ENCODE peak calls at places on chromosomes 7 and 10, in four cellular contexts. One of them, this sample, is unnamed.

GRCh38 chr7:15764986-15765385 is 78.5 kb upstream of the MEOX2 start:
- DNase-seq in HepG2: no peak
- DNase-seq in HCT116: no peak
- DNase-seq in SK-N-SH: no peak
- DNase-seq in this sample: no peak

GRCh38 chr7:43148161-43148731 is 35.8 kb downstream of the HECW1 start:
- DNase-seq in HepG2: no peak
- DNase-seq in HCT116: no peak
- DNase-seq in SK-N-SH: no peak
- DNase-seq in this sample: no peak

GRCh38 chr10:132162021-132162531 is 24.7 kb upstream of the DPYSL4 start:
- DNase-seq in HepG2: no peak
- DNase-seq in HCT116: no peak
- DNase-seq in SK-N-SH: no peak
- DNase-seq in this sample: no peak

GRCh38 chr10:18233775-18234174 is 93.6 kb downstream of the CACNB2 start:
- DNase-seq in HepG2: no peak
- DNase-seq in HCT116: no peak
- DNase-seq in SK-N-SH: peak
- DNase-seq in this sample: no peak

GRCh38 chr7:99551329-99551728 is 585 bp downstream of the FAM200A start:
- DNase-seq in HepG2: no peak
- DNase-seq in HCT116: no peak
- DNase-seq in SK-N-SH: peak
- DNase-seq in this sample: no peak

GRCh38 chr10:4662576-4663161 is 163.3 kb upstream of the AKR1E2 start:
- DNase-seq in HepG2: no peak
- DNase-seq in HCT116: no peak
- DNase-seq in SK-N-SH: no peak
- DNase-seq in this sample: no peak

GRCh38 chr10:116688241-116688711 is 54.1 kb downstream of the HSPA12A start:
- DNase-seq in HepG2: no peak
- DNase-seq in HCT116: no peak
- DNase-seq in SK-N-SH: no peak
- DNase-seq in this sample: no peak

GRCh38 chr7:5699951-5700384 is 81.5 kb downstream of the RNF216 start:
- DNase-seq in HepG2: no peak
- DNase-seq in HCT116: no peak
- DNase-seq in SK-N-SH: no peak
- DNase-seq in this sample: no peak

GRCh38 chr10:101565936-101566332 is 22.1 kb downstream of the POLL start:
- DNase-seq in HepG2: no peak
- DNase-seq in HCT116: no peak
- DNase-seq in SK-N-SH: no peak
- DNase-seq in this sample: no peak

GRCh38 chr7:149885191-149886017 is 11.6 kb downstream of the ATP6V0E2 start:
- DNase-seq in HepG2: peak
- DNase-seq in HCT116: no peak
- DNase-seq in SK-N-SH: no peak
- DNase-seq in this sample: no peak

GRCh38 chr7:132790104-132790503 is 213.8 kb upstream of the PLXNA4 start:
- DNase-seq in HepG2: no peak
- DNase-seq in HCT116: no peak
- DNase-seq in SK-N-SH: no peak
- DNase-seq in this sample: no peak

GRCh38 chr10:11949152-11949551 is 93.5 kb downstream of the UPF2 start:
- DNase-seq in HepG2: no peak
- DNase-seq in HCT116: no peak
- DNase-seq in SK-N-SH: no peak
- DNase-seq in this sample: no peak

GRCh38 chr7:32535303-32535702 is 40.0 kb downstream of the AVL9 start:
- DNase-seq in HepG2: no peak
- DNase-seq in HCT116: no peak
- DNase-seq in SK-N-SH: no peak
- DNase-seq in this sample: no peak

GRCh38 chr10:938954-939678 is 7.6 kb upstream of the LARP4B start:
- DNase-seq in HepG2: no peak
- DNase-seq in HCT116: no peak
- DNase-seq in SK-N-SH: no peak
- DNase-seq in this sample: no peak

GRCh38 chr7:130365511-130366441 is 14.5 kb upstream of the CPA1 start:
- DNase-seq in HepG2: no peak
- DNase-seq in HCT116: no peak
- DNase-seq in SK-N-SH: peak
- DNase-seq in this sample: no peak

GRCh38 chr7:36605261-36605660 is 119.0 kb downstream of the AOAH start:
- DNase-seq in HepG2: no peak
- DNase-seq in HCT116: no peak
- DNase-seq in SK-N-SH: no peak
- DNase-seq in this sample: no peak

DNA sequence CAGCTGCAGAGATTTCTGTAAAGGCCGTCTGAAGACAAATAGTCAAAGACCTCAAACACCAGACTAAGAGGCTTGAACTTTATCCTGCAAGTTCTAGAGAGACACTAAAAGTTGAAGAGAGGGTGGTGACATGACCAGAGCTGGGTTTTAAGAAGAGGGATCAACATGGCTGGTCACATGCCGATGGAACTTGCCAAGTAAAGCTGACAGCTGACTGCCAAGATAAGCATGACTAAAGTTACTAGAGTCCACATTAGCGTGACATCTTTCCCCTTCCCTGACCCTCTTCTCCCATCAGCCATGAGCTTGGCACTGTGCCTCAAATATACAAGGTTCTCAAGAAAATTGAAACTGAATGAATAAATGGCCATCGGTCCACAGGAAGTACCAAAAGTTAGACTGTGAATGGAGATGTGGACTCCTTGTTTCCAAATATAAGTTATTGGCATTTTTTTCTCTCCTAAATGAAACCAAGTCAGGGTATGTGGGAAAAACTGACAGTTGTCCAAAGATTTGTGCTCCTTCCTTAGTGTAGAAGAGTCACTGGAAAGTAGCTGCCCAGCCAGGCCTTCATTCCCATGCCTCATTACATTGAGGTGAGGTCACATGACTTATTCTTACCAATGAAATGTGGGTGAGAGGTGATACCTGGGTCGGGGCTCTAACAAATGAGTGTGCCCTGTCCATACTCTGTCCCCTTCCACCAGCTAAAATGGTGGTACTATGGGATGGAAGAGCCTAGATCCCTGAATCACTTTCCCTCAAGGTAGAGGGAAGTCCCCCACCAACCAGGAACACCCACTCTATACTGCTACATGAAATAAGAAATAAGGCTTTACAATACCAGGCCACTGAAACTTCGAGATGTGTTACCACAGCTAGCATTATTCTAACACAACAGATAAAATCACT is 24.4 kb downstream of the XPNPEP1 start:
- DNase-seq in HepG2: no peak
- DNase-seq in HCT116: no peak
- DNase-seq in SK-N-SH: no peak
- DNase-seq in this sample: no peak
- TF ChIP-seq ELF1 in HepG2: no peak
- TF ChIP-seq ELF1 in HCT116: no peak
- TF ChIP-seq ELF1 in SK-N-SH: no peak
- TF ChIP-seq ELF1 in this sample: no peak

GRCh38 chr7:135251502-135252327 is 18.1 kb downstream of the STRA8 start:
- DNase-seq in HepG2: no peak
- DNase-seq in HCT116: no peak
- DNase-seq in SK-N-SH: no peak
- DNase-seq in this sample: no peak

GRCh38 chr7:135258585-135258984 is 24.9 kb downstream of the STRA8 start:
- DNase-seq in HepG2: no peak
- DNase-seq in HCT116: no peak
- DNase-seq in SK-N-SH: no peak
- DNase-seq in this sample: no peak

GRCh38 chr7:135257790-135258189 is 24.2 kb downstream of the STRA8 start:
- DNase-seq in HepG2: peak
- DNase-seq in HCT116: no peak
- DNase-seq in SK-N-SH: no peak
- DNase-seq in this sample: no peak

GRCh38 chr7:135249901-135250300 is 16.3 kb downstream of the STRA8 start:
- DNase-seq in HepG2: no peak
- DNase-seq in HCT116: no peak
- DNase-seq in SK-N-SH: no peak
- DNase-seq in this sample: no peak

DNA sequence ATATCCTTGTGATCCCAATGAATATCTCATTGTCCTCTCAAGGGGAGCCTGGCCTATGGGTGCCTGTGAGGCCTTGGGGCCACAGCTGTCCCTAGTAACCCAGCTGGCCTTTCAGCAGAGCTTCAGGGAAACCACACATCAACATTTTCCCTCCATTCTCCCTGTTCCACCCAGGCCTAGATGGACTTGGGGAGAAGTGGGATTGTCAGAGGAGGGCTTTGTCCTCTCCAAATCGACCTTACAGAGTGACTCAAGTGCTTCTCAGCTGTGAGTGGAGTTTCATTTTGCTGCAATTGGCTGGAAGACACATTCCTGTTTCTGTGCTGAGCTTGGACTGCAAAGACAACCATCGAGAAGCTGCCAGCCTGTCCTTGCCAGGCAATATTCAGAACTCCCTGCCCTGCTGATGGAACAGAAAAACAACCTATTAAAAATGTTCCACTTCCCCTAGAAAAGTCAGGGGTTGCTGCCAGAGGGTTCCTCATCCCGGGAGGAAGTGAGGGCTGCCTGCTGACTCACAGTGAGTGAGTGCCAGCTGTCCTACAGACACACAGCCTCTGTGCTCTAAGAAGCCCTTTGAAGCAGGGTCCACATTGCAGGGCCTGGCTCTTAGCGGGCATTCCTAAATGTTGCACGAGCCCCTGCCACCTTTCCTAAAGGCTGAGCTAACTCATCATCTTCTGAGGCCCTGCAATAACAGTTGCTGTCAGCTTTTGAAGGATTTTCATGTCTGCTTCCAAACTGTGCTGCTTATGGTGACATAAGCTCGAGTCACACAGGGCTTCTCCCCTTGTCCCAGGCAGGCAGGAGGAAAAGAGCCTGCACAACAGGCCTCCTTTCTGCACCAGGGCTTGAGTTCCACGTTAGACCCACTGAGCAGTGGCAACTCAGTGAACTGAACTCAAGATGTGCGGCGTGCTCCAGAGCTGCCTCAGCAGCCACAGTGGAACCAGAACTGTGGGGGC is 20.5 kb downstream of the STRA8 start:
- DNase-seq in HepG2: peak
- DNase-seq in HCT116: peak
- DNase-seq in SK-N-SH: no peak
- DNase-seq in this sample: no peak
- TF ChIP-seq ELF1 in HepG2: no peak
- TF ChIP-seq ELF1 in HCT116: no peak
- TF ChIP-seq ELF1 in SK-N-SH: no peak
- TF ChIP-seq ELF1 in this sample: no peak

GRCh38 chr7:77995717-77996116 is 197.1 kb downstream of the PHTF2 start:
- DNase-seq in HepG2: peak
- DNase-seq in HCT116: no peak
- DNase-seq in SK-N-SH: no peak
- DNase-seq in this sample: peak

GRCh38 chr7:77989981-77990566 is 191.5 kb downstream of the PHTF2 start:
- DNase-seq in HepG2: no peak
- DNase-seq in HCT116: no peak
- DNase-seq in SK-N-SH: no peak
- DNase-seq in this sample: peak

GRCh38 chr7:77991656-77992055 is 193.1 kb downstream of the PHTF2 start:
- DNase-seq in HepG2: no peak
- DNase-seq in HCT116: no peak
- DNase-seq in SK-N-SH: no peak
- DNase-seq in this sample: no peak

DNA sequence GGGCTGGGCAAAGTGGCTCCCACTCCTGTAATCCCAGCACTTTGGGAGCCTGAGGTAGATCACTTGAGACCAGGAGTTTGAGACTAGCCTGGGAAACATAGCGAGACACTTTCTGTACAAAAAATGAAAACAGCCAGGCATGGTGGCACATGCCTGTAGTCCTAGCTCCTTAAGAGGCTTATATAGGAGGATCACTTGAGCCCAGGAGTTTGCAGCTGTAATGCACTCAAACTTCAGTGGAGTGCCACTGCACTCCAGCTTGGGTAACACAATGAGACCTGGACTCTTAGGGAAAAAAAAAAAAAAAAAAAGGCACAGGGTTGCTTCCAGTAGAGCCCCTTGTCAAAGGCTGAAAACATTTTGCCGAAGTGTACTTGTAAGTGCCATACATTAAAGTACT is 195.2 kb downstream of the PHTF2 start:
- DNase-seq in HepG2: no peak
- DNase-seq in HCT116: no peak
- DNase-seq in SK-N-SH: no peak
- DNase-seq in this sample: no peak
- TF ChIP-seq ELF1 in HepG2: no peak
- TF ChIP-seq ELF1 in HCT116: no peak
- TF ChIP-seq ELF1 in SK-N-SH: no peak
- TF ChIP-seq ELF1 in this sample: no peak

DNA sequence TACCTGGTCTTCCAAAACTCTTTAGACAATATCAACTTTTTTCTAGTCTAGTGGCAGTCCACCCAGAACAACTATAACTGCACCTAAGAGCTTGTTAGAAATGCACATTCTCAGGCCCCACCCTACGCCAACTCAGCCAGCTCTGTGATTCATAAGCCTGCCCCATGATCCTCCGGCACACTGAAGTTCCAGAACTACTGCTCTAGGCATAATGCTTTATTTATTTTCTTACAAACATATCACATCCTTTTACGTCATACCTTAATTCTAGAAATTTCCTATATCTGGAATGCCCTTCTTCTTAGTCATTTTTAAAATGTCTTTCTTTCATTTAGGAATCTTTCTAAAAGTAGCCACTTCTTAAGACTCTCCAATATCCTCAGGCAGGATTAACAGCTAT is 480.2 kb downstream of the INHBA start:
- DNase-seq in HepG2: no peak
- DNase-seq in HCT116: no peak
- DNase-seq in SK-N-SH: no peak
- DNase-seq in this sample: no peak
- TF ChIP-seq ELF1 in HepG2: no peak
- TF ChIP-seq ELF1 in HCT116: no peak
- TF ChIP-seq ELF1 in SK-N-SH: no peak
- TF ChIP-seq ELF1 in this sample: no peak

DNA sequence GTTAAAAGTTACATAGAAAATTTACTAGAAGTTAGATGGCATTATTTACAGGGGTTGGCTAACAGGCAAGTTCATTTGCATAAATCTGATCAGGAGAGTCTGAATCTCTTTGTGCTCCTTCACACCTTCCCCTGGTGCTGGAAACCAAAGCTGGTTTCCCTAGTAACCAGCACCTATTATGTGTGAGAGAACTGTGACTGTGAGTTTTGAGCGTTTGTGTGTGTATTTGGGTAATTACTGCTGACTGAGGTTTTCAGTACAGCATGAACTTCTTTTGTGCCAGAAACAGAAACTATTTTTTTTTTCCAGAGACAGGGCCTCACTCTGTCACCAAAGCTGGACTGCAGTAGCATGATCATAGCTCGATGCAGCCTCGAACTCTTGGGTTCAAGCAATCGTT is 10.3 kb upstream of the IFIT1B start:
- DNase-seq in HepG2: no peak
- DNase-seq in HCT116: no peak
- DNase-seq in SK-N-SH: no peak
- DNase-seq in this sample: no peak
- TF ChIP-seq ELF1 in HepG2: no peak
- TF ChIP-seq ELF1 in HCT116: no peak
- TF ChIP-seq ELF1 in SK-N-SH: no peak
- TF ChIP-seq ELF1 in this sample: no peak

This sample was measured in K562.